ENCODE peak calls at places on chromosome 10, in four cellular contexts. One of them, this sample, is unnamed.

GRCh38 chr10:100826983-100827818 is 81.8 kb downstream of the PAX2 start:
- DNase-seq in foreskin keratinocyte: no peak
- DNase-seq in Panc1: no peak
- DNase-seq in CD4-positive, alpha-beta memory T cell: peak
- DNase-seq in this sample: peak

GRCh38 chr10:28676968-28677888 is at the start of gene BAMBI:
- DNase-seq in foreskin keratinocyte: peak
- DNase-seq in Panc1: no peak
- DNase-seq in CD4-positive, alpha-beta memory T cell: peak
- DNase-seq in this sample: peak

GRCh38 chr10:11472158-11472753 is 139.2 kb downstream of the USP6NL start:
- DNase-seq in foreskin keratinocyte: peak
- DNase-seq in Panc1: peak
- DNase-seq in CD4-positive, alpha-beta memory T cell: peak
- DNase-seq in this sample: peak

GRCh38 chr10:83104616-83105015 is 1034.7 kb upstream of the GHITM start:
- DNase-seq in foreskin keratinocyte: no peak
- DNase-seq in Panc1: no peak
- DNase-seq in CD4-positive, alpha-beta memory T cell: no peak
- DNase-seq in this sample: no peak

GRCh38 chr10:3046941-3047621 is 20.3 kb upstream of the PFKP start:
- DNase-seq in foreskin keratinocyte: no peak
- DNase-seq in Panc1: no peak
- DNase-seq in CD4-positive, alpha-beta memory T cell: no peak
- DNase-seq in this sample: no peak

GRCh38 chr10:111344804-111345203 is 268.0 kb downstream of the ADRA2A start:
- DNase-seq in foreskin keratinocyte: no peak
- DNase-seq in Panc1: no peak
- DNase-seq in CD4-positive, alpha-beta memory T cell: no peak
- DNase-seq in this sample: no peak

GRCh38 chr10:53477313-53477675 is 704.7 kb upstream of the MBL2 start:
- DNase-seq in foreskin keratinocyte: no peak
- DNase-seq in Panc1: no peak
- DNase-seq in CD4-positive, alpha-beta memory T cell: no peak
- DNase-seq in this sample: no peak

GRCh38 chr10:78549536-78549935 is 515.9 kb downstream of the RPS24 start:
- DNase-seq in foreskin keratinocyte: no peak
- DNase-seq in Panc1: no peak
- DNase-seq in CD4-positive, alpha-beta memory T cell: no peak
- DNase-seq in this sample: no peak

GRCh38 chr10:102814456-102814871 is 22.7 kb downstream of the CYP17A1 start:
- DNase-seq in foreskin keratinocyte: no peak
- DNase-seq in Panc1: no peak
- DNase-seq in CD4-positive, alpha-beta memory T cell: no peak
- DNase-seq in this sample: no peak

GRCh38 chr10:34231441-34232180 is 583.5 kb downstream of the PARD3 start:
- DNase-seq in foreskin keratinocyte: no peak
- DNase-seq in Panc1: no peak
- DNase-seq in CD4-positive, alpha-beta memory T cell: no peak
- DNase-seq in this sample: no peak

GRCh38 chr10:3525832-3526449 is 259.1 kb downstream of the KLF6 start:
- DNase-seq in foreskin keratinocyte: peak
- DNase-seq in Panc1: peak
- DNase-seq in CD4-positive, alpha-beta memory T cell: no peak
- DNase-seq in this sample: peak